ENCODE peak calls at places on chromosomes 5 and 9, in five cellular contexts. H is PC-3, J is hepatocyte, P is GM23248, S is MM.1S. C is an unnamed sample.

GRCh38 chr9:123421801-123422455 is 65.9 kb downstream of the CRB2 start:
- DNase-seq in H (no peak), P (no peak), J (no peak), S (no peak), C (no peak)

GRCh38 chr5:99033014-99033931 is 104.5 kb upstream of the CHD1 start:
- DNase-seq in H (peak; percentile 68), S (peak; percentile 34), J (no peak), P (peak; percentile 9), C (no peak)

GRCh38 chr9:131254107-131254491 is 22.2 kb downstream of the FAM78A start:
- DNase-seq in P (no peak), J (peak; percentile 44), H (no peak), S (no peak), C (no peak)

GRCh38 chr9:69181908-69182353 is 7.9 kb downstream of the TJP2 start:
- DNase-seq in P (no peak), S (no peak), H (no peak), J (peak; percentile 55), C (no peak)

GRCh38 chr5:19928556-19929421 is 59.2 kb downstream of the CDH18 start:
- DNase-seq in S (no peak), J (peak; percentile 53), P (peak; percentile 90), H (peak; percentile 71), C (no peak)

GRCh38 chr9:77374266-77374665 is 196.9 kb downstream of the VPS13A start:
- DNase-seq in S (no peak), J (no peak), P (peak; percentile 23), H (no peak), C (no peak)

GRCh38 chr9:546797-547223 is 294.7 kb upstream of the DMRT1 start:
- DNase-seq in J (peak; percentile 39), S (no peak), H (no peak), P (peak; percentile 15), C (no peak)

GRCh38 chr5:135834639-135835529 is at the start of gene SLC25A48:
- DNase-seq in J (peak; percentile 86), P (peak; percentile 68), S (peak; percentile 74), H (no peak), C (peak; percentile 80)

GRCh38 chr5:144698454-144698853 is 527.8 kb downstream of the KCTD16 start:
- DNase-seq in P (peak; percentile 55), J (no peak), H (peak; percentile 1), S (no peak), C (no peak)

GRCh38 chr9:16266648-16267276 is 603.7 kb downstream of the BNC2 start:
- DNase-seq in J (no peak), P (no peak), S (no peak), H (peak; percentile 22), C (no peak)

GRCh38 chr9:16262467-16263261 is 607.8 kb downstream of the BNC2 start:
- DNase-seq in S (peak; percentile 62), H (peak; percentile 51), J (no peak), P (no peak), C (no peak)

GRCh38 chr9:16267336-16268036 is 603.0 kb downstream of the BNC2 start:
- DNase-seq in P (peak; percentile 55), J (peak; percentile 37), H (peak; percentile 89), S (peak; percentile 69), C (peak; percentile 29)

GRCh38 chr9:16268037-16269010 is 602.1 kb downstream of the BNC2 start:
- DNase-seq in S (no peak), J (no peak), P (peak; percentile 60), H (no peak), C (peak; percentile 76)

DNA sequence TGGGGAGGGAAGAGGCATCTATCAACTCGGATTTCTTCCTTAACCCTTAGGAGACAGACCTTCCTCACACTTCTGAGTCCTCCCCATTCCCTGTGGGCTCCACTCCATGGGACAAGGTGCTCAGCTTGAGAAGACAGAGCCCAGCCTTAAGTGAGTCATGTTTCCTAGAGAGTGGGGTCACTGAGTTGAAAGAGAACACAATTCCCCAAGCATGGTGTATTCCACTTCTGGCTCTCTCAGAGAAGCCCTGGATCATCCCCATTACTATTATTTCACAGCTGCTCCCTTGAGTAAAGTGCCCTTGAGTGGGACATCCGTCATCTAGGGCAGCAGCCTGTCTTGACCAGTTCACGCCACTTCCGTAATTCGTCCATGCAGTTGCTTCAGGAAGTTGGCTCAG is 604.8 kb downstream of the BNC2 start:
- DNase-seq in P (no peak), H (no peak), J (no peak), S (no peak), C (no peak)
- TF ChIP-seq EZH2phosphoT487 in P (no peak), H (no peak), J (no peak), S (no peak), C (no peak)

DNA sequence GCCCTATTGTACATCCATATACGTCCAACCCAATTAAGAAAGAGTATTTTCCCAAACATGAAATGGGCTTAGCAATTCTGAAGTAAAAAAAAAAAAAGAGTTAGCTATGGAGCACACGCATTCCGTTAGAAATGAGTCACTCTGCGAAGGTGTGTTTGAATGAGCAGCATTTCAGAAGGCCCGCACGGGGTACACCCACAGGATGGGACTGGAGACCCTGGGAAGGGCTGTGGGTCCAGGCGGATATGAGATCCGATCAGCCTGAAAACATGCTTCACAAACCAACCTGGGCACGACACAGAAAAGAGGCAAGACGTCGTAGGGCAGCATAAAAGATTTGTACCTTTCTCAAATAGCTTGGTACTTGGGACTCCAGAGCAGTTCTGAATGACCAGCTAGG is 173.9 kb upstream of the KLF9 start:
- DNase-seq in J (no peak), S (no peak), P (no peak), H (no peak), C (no peak)
- TF ChIP-seq EZH2phosphoT487 in J (no peak), S (no peak), P (no peak), H (no peak), C (no peak)

GRCh38 chr5:155897761-155898160 is 429.2 kb upstream of the SGCD start:
- DNase-seq in P (peak; percentile 89), J (no peak), H (no peak), S (no peak), C (no peak)
- TF ChIP-seq EZH2phosphoT487 in P (no peak), J (no peak), H (no peak), S (no peak), C (no peak)

DNA sequence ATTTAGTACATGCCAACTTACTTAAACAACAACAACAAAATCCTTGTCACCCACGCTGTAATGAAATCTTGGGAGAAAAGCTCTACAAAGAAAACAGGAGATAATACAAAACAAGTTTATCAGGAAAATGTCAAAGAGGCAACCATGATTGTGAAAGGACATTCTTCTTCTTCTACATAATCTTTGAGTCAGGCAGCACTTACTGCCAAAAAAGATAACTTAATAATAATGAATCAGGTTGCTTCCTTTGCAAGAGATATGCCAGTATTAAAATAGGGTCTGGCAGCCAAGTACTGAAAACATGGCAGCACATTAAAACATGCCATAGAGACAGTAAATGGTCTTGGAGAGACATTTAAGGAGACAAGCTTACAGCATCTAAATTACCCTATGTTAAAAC is 1573.4 kb downstream of the EFNA5 start:
- DNase-seq in J (no peak), P (peak; percentile 13), S (no peak), H (peak; percentile 43), C (no peak)
- TF ChIP-seq EZH2phosphoT487 in J (no peak), P (no peak), S (no peak), H (no peak), C (no peak)

GRCh38 chr5:67160985-67161384 is 35.6 kb downstream of the CD180 start:
- DNase-seq in J (no peak), H (peak; percentile 87), S (no peak), P (peak; percentile 92), C (peak; percentile 49)

GRCh38 chr5:67153292-67153691 is 43.3 kb downstream of the CD180 start:
- DNase-seq in H (no peak), P (no peak), S (no peak), J (no peak), C (no peak)

GRCh38 chr5:67152400-67152799 is 44.2 kb downstream of the CD180 start:
- DNase-seq in S (no peak), H (no peak), P (no peak), J (no peak), C (no peak)

GRCh38 chr5:67154518-67155206 is 41.9 kb downstream of the CD180 start:
- DNase-seq in J (no peak), H (no peak), S (no peak), P (no peak), C (no peak)

GRCh38 chr5:67156976-67157583 is 39.5 kb downstream of the CD180 start:
- DNase-seq in S (peak; percentile 49), H (peak; percentile 63), J (peak; percentile 51), P (peak; percentile 50), C (peak; percentile 57)
- TF ChIP-seq EZH2phosphoT487 in S (no peak), H (no peak), J (no peak), P (no peak), C (no peak)

GRCh38 chr5:140840978-140841962 is at the start of gene PCDHA8:
- DNase-seq in H (peak; percentile 73), P (peak; percentile 10), J (no peak), S (peak; percentile 47), C (peak; percentile 83)
- TF ChIP-seq EZH2phosphoT487 in H (no peak), P (no peak), J (no peak), S (no peak), C (no peak)

GRCh38 chr9:135291165-135291564 is 188.4 kb upstream of the PPP1R26 start:
- DNase-seq in S (no peak), P (no peak), H (no peak), J (no peak), C (peak; percentile 56)

GRCh38 chr9:135290086-135290485 is 189.5 kb upstream of the PPP1R26 start:
- DNase-seq in J (no peak), S (no peak), P (no peak), H (no peak), C (no peak)

GRCh38 chr9:135288054-135288453 is 191.5 kb upstream of the PPP1R26 start:
- DNase-seq in P (no peak), H (no peak), J (no peak), S (no peak), C (no peak)

GRCh38 chr9:135288941-135289534 is 190.5 kb upstream of the PPP1R26 start:
- DNase-seq in J (no peak), H (no peak), P (no peak), S (no peak), C (no peak)

GRCh38 chr9:135290566-135290965 is 189.0 kb upstream of the PPP1R26 start:
- DNase-seq in S (no peak), H (no peak), J (no peak), P (no peak), C (no peak)
- TF ChIP-seq EZH2phosphoT487 in S (no peak), H (no peak), J (no peak), P (no peak), C (no peak)

C was measured in SK-N-SH.